ENCODE peak calls at places on chromosomes 13 and 19, in eight cellular contexts. W, Q, S, T, L, I, U and A are unnamed samples.

GRCh38 chr19:43726736-43727592 is 11.1 kb downstream of the IRGC start:
- DNase-seq in W (peak; percentile 20), Q (peak; percentile 51), S (no peak), T (no peak), L (no peak), I (peak; percentile 20), U (no peak), A (no peak)

GRCh38 chr13:51122868-51123267 is 11.8 kb upstream of the C13orf42 start:
- DNase-seq in W (peak; percentile 20), Q (no peak), S (no peak), T (no peak), L (no peak), I (peak; percentile 9), U (no peak), A (no peak)

GRCh38 chr13:112711528-112712265 is 21.9 kb downstream of the ATP11A start:
- DNase-seq in W (peak; percentile 97), Q (peak; percentile 98), S (peak; percentile 97), T (peak; percentile 97), L (peak; percentile 95), I (no peak), U (peak; percentile 77), A (peak; percentile 99)

GRCh38 chr13:79406597-79406908 is 498 bp upstream of the RBM26 start:
- DNase-seq in W (no peak), Q (no peak), S (no peak), T (no peak), L (no peak), I (no peak), U (no peak), A (no peak)

GRCh38 chr19:41225238-41226052 is 6.4 kb downstream of the AXL start:
- DNase-seq in W (peak; percentile 100), Q (peak; percentile 99), S (peak; percentile 99), T (peak; percentile 80), L (peak; percentile 65), I (no peak), U (peak; percentile 94), A (peak; percentile 90)

GRCh38 chr19:40229484-40229883 is 3.0 kb upstream of the CCNP start:
- DNase-seq in W (peak; percentile 47), Q (peak; percentile 80), S (no peak), T (no peak), L (no peak), I (no peak), U (peak; percentile 41), A (no peak)

GRCh38 chr13:21998279-21998678 is 327.4 kb downstream of the FGF9 start:
- DNase-seq in W (no peak), Q (no peak), S (no peak), T (peak; percentile 15), L (peak; percentile 18), I (no peak), U (no peak), A (no peak)

GRCh38 chr19:48481846-48482639 is 12.9 kb downstream of the CYTH2 start:
- DNase-seq in W (no peak), Q (peak; percentile 76), S (no peak), T (peak; percentile 26), L (no peak), I (no peak), U (no peak), A (no peak)

GRCh38 chr13:106213028-106213427 is 322.4 kb downstream of the EFNB2 start:
- DNase-seq in W (no peak), Q (no peak), S (no peak), T (peak; percentile 31), L (peak; percentile 75), I (no peak), U (no peak), A (no peak)

GRCh38 chr13:64446372-64446771 is 2783.8 kb downstream of the PCDH9 start:
- DNase-seq in W (no peak), Q (no peak), S (no peak), T (peak; percentile 53), L (no peak), I (no peak), U (peak; percentile 42), A (no peak)

DNA sequence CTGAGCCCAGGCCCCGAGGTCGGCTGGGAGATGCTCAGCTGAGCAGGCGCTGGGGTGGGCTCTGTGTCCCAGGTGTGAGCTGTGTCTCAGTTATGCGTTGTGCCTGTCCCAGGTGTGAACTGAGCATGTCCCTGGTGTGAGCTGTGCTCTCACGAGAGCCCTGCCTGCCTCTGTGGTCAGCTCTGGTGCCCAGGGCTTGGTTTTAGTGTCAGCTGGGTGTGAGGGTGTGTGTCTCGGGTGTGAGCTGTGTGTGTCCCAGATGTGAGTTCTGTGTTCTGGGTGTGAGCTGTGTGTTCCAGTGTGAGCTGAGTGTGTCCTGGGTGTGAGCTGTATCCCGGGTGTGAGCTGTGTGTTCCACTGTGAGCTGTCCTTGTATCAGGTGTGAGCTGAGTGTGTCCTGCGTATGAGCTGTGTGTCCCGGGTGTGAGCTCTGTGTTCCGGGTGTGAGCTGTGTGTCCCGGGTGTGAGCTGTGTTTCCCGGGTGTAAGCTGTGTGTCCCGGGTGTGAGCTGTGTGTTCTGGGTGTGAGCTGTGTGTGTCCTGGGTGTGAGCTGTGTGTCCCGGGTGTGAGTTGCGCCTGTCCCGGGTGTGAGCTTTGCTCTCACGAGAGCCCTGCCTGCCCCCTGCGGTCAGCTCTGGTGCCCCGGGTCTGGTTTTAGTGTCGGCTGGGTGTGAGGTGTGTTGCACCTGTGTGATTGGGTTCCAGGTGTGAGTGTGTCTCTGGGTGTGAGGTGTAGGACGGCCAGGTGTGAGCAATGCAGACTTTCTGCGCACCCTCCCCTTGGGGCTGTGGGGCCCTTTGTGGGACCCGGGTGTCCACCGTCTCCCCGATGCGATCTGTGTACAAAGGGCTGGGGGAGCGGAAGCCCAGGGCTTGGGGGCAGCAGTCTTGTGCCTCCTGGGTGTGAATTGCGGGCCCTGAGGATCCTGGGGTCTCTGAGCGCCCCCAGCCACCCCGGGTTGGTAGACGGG is 7.1 kb upstream of the PEAK3 start:
- DNase-seq in W (no peak), Q (no peak), S (no peak), T (peak; percentile 1), L (no peak), I (no peak), U (no peak), A (no peak)
- TF ChIP-seq EZH2 in W (no peak), Q (no peak), S (peak; percentile 64), T (no peak), L (no peak), I (no peak), U (no peak), A (no peak)

GRCh38 chr19:55956431-55956830 is 8.8 kb downstream of the NLRP8 start:
- DNase-seq in W (no peak), Q (no peak), S (no peak), T (no peak), L (no peak), I (no peak), U (peak; percentile 60), A (no peak)
- H2AFZ ChIP-seq in W (no peak overlapping the region), Q (no peak overlapping the region), S (no peak overlapping the region), T (no peak overlapping the region), L (no peak overlapping the region), I (no peak overlapping the region), U (no peak overlapping the region), A (no peak overlapping the region)

GRCh38 chr13:71117920-71118319 is 749.1 kb downstream of the DACH1 start:
- DNase-seq in W (no peak), Q (no peak), S (no peak), T (no peak), L (no peak), I (no peak), U (no peak), A (no peak)

GRCh38 chr13:71118779-71119364 is 748.1 kb downstream of the DACH1 start:
- DNase-seq in W (no peak), Q (no peak), S (no peak), T (no peak), L (no peak), I (no peak), U (peak; percentile 38), A (no peak)

DNA sequence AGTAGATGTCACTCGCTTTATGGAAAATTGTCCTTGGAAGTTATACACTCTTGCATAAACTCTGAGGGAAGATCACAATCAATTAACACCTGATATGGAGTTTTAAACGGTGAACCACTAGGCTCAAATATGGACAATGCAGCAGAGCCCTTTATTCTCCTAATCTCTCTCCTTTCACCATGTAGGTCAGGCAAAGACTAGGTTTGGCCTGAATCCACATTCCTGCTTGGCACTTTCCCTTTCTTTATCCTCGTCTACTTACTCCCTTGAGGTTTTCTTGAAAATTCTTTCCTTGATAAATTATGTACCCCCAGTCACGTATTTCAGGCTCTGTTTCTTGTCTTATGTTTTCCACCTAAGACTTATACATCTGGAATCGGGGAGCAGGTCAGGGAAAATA is 751.7 kb downstream of the DACH1 start:
- DNase-seq in W (no peak), Q (no peak), S (no peak), T (peak; percentile 14), L (peak; percentile 24), I (no peak), U (no peak), A (no peak)
- TF ChIP-seq EZH2 in W (no peak), Q (no peak), S (no peak), T (no peak), L (no peak), I (no peak), U (no peak), A (no peak)

GRCh38 chr13:39930544-39931444 is 275.3 kb downstream of the COG6 start:
- DNase-seq in W (no peak), Q (no peak), S (no peak), T (no peak), L (no peak), I (no peak), U (peak; percentile 22), A (no peak)
- H2AFZ ChIP-seq in W (no peak overlapping the region), Q (no peak overlapping the region), S (no peak overlapping the region), T (peak overlapping the region; percentile 0), L (no peak overlapping the region), I (no peak overlapping the region), U (no peak overlapping the region), A (no peak overlapping the region)

GRCh38 chr19:7418575-7418974 is 69.8 kb downstream of the ARHGEF18 start:
- DNase-seq in W (no peak), Q (no peak), S (no peak), T (no peak), L (no peak), I (no peak), U (no peak), A (no peak)
- TF ChIP-seq EZH2 in W (no peak), Q (no peak), S (no peak), T (no peak), L (no peak), I (no peak), U (no peak), A (no peak)

DNA sequence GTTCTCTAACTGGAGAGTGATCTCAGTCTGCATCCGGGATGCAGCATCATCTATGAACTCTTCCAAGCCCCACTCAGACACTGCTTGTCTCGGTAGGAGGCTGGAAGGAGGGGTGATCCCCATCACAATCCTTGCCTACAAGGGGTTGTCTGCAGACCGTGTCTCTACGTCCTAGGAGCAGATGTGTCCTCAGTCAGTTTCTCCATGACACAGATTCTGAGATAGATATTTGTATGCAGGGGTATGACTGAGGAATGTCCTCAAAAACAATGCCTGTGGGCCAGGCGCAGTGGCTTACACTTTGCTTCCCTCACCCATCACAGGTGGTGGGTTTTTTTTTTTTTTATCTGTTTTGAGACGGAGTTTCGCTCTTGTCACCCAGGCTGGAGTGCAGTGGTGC is 871 bp downstream of the NCR1 start:
- DNase-seq in W (no peak), Q (no peak), S (no peak), T (no peak), L (no peak), I (no peak), U (no peak), A (no peak)
- H2AFZ ChIP-seq in W (no peak overlapping the region), Q (no peak overlapping the region), S (no peak overlapping the region), T (peak overlapping the region; percentile 94), L (no peak overlapping the region), I (no peak overlapping the region), U (no peak overlapping the region), A (no peak overlapping the region)

GRCh38 chr19:13557756-13558398 is 51.6 kb upstream of the CACNA1A start:
- DNase-seq in W (no peak), Q (peak; percentile 6), S (no peak), T (peak; percentile 81), L (peak; percentile 57), I (no peak), U (peak; percentile 44), A (no peak)
- TF ChIP-seq EZH2 in W (no peak), Q (no peak), S (no peak), T (no peak), L (no peak), I (no peak), U (no peak), A (no peak)